ENCODE peak calls at places on chromosomes 7 and 10, in nine cellular contexts. A, G, F, L, P, S, B, T and J are unnamed samples.

GRCh38 chr7:1460757-1461639 is 1.7 kb upstream of the MICALL2 start:
- DNase-seq in A (peak), G (peak), F (no peak), L (peak), P (peak), S (peak), B (no peak), T (no peak), J (peak)

GRCh38 chr10:85642421-85643170 is 724.0 kb downstream of the GRID1 start:
- DNase-seq in A (peak), G (no peak), F (peak), L (no peak), P (no peak), S (no peak), B (no peak), T (no peak), J (no peak)

GRCh38 chr7:30612658-30613265 is 18.1 kb downstream of the GARS1 start:
- DNase-seq in A (no peak), G (no peak), F (no peak), L (no peak), P (no peak), S (no peak), B (no peak), T (no peak), J (no peak)

GRCh38 chr7:92754756-92755581 is 81.4 kb downstream of the CDK6 start:
- DNase-seq in A (no peak), G (peak), F (no peak), L (no peak), P (no peak), S (no peak), B (no peak), T (peak), J (no peak)

GRCh38 chr7:34080513-34080912 is 175.2 kb downstream of the BMPER start:
- DNase-seq in A (no peak), G (no peak), F (no peak), L (no peak), P (no peak), S (no peak), B (no peak), T (no peak), J (no peak)

GRCh38 chr10:22429146-22429545 is 83.8 kb downstream of the SPAG6 start:
- DNase-seq in A (no peak), G (no peak), F (no peak), L (no peak), P (no peak), S (no peak), B (no peak), T (no peak), J (no peak)

GRCh38 chr7:157313645-157314044 is 23.2 kb upstream of the DNAJB6 start:
- DNase-seq in A (no peak), G (no peak), F (no peak), L (no peak), P (no peak), S (no peak), B (no peak), T (no peak), J (no peak)

GRCh38 chr7:12635830-12636229 is 51.6 kb upstream of the ARL4A start:
- DNase-seq in A (peak), G (no peak), F (no peak), L (no peak), P (peak), S (no peak), B (no peak), T (no peak), J (no peak)

DNA sequence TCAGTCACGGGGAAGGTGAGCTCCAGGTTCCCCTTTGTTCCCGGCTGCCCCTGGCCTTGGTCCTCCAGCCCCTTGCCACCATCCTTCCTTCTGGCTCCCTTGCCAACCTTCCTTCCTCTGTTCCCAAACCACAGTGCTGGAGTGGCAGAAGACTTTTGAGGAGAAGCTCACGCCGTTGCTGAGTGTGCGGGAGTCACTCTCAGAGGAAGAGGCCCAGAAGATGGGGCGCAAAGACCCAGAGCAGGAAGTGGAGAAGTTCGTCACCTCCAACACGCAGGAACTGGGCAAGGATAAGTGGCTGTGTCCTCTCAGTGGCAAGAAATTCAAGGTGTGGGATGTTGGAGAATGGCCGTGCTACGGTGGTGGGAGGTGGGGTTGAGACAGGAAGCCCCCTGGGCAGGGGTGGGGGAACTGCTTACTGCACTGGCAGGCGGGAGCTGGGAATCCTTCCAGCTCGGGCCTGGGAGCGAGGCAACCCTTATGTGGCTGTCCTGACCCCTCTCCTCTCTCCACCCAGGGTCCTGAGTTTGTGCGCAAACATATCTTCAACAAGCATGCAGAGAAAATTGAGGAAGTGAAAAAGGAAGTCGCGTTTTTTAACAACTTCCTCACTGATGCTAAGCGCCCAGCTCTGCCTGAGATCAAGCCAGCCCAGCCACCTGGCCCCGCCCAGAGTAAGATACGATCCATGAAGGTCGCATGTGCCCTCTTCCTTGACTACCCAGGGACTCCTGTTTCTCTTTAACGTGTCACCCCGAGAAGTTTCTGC is 2.1 kb downstream of the UFSP1 start:
- DNase-seq in A (no peak), G (peak), F (no peak), L (peak), P (no peak), S (no peak), B (no peak), T (no peak), J (no peak)
- TF ChIP-seq POLR2AphosphoS5 in A (no peak), G (no peak), F (no peak), L (peak), P (peak), S (peak), B (no peak), T (no peak), J (no peak)

DNA sequence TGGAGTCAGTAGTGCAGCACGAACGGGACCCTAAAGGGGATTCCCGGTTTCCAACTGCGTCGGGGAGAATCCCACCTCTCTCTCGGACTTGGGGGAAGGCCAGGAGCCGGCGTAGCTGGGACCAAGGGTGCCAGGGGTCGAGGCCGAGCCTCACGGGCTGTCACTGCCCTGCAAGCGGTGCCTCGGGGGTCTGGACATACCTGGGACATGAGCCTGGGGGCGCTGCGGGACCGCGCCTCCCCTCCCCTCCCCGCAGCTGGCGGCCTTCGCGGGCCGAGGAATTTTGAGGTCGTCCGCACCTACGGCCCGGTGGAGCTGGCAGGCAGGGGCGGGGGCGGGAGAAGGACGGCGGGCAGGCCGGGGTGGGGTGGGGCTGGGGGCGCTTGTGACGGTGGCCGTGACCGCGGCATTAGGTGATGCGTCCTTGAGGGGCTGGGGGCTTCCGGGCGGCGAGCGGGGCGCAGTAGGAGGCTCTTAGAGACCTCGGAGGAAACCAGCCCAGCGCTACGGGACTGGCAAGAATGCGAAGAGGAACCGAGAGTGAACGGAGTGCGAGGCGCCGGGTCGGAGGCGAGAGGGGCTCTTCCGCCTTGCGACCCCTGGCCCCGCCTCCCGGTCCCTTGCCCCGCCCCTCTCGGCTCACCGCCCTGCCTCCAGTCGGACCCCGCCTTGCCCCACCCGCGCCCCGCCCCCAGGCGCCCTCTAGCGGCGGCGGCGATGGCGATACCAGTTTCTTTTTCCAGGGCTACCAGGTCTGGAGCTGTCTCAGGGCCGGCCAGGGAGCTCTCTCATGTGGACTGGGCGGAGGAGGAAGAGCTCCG is 48.3 kb downstream of the NPVF start:
- DNase-seq in A (peak), G (peak), F (peak), L (peak), P (peak), S (peak), B (peak), T (peak), J (peak)
- TF ChIP-seq POLR2AphosphoS5 in A (peak), G (peak), F (peak), L (peak), P (peak), S (no peak), B (peak), T (peak), J (peak)

DNA sequence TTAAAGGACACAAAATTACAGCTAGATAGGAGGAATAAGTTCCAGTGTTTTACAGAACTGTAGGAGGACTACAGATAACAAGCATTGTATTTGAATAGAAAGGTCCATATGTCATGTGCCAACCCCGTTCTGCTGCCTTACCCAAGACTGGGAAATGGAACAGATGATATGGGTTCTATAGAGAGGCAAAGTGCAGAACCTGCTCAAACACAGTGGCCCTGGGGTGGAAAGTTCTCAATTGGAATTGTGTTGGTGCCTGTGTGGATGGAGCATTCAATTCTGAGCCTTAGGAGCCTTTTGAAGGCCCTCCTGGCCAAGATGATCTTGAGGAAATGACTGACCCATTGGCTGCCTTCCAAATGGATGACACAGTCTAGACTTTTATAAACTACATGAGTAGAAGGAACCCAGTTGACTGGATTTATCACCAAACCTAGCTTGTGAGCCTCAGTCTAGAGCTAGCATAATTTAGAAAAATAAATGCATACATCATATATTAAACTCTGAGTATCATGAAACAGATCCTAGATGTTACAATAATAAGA is 4.1 kb upstream of the PRSS1 start:
- DNase-seq in A (no peak), G (no peak), F (no peak), L (no peak), P (no peak), S (no peak), B (no peak), T (no peak), J (no peak)
- TF ChIP-seq POLR2AphosphoS5 in A (no peak), G (no peak), F (no peak), L (no peak), P (no peak), S (no peak), B (no peak), T (no peak), J (no peak)

GRCh38 chr7:116560021-116560970 is 35.5 kb downstream of the CAV1 start:
- DNase-seq in A (no peak), G (no peak), F (no peak), L (no peak), P (no peak), S (no peak), B (no peak), T (no peak), J (no peak)
- TF ChIP-seq POLR2AphosphoS5 in A (no peak), G (no peak), F (no peak), L (no peak), P (no peak), S (peak), B (no peak), T (no peak), J (no peak)